ENCODE peak calls at places on chromosomes 4 and X, in five cellular contexts. One of them, this sample, is unnamed.

GRCh38 chrX:769796-770195 is 139.2 kb downstream of the SHOX start:
- DNase-seq in astrocyte of the cerebellum: no peak
- DNase-seq in astrocyte of the spinal cord: no peak
- DNase-seq in GM12865: no peak
- DNase-seq in ascending aorta: no peak
- DNase-seq in this sample: no peak

GRCh38 chrX:1323315-1323714 is 13.3 kb upstream of the IL3RA start:
- DNase-seq in astrocyte of the cerebellum: no peak
- DNase-seq in astrocyte of the spinal cord: no peak
- DNase-seq in ascending aorta: no peak
- DNase-seq in GM12865: peak
- DNase-seq in this sample: no peak

GRCh38 chr4:87228561-87228860 is 8.1 kb upstream of the KLHL8 start:
- DNase-seq in astrocyte of the cerebellum: no peak
- DNase-seq in ascending aorta: no peak
- DNase-seq in astrocyte of the spinal cord: no peak
- DNase-seq in GM12865: no peak
- DNase-seq in this sample: no peak

GRCh38 chr4:88021824-88022223 is 14.4 kb downstream of the PKD2 start:
- DNase-seq in astrocyte of the cerebellum: no peak
- DNase-seq in astrocyte of the spinal cord: no peak
- DNase-seq in GM12865: no peak
- DNase-seq in ascending aorta: no peak
- DNase-seq in this sample: peak

GRCh38 chr4:6773616-6774540 is 8.6 kb upstream of the KIAA0232 start:
- DNase-seq in GM12865: no peak
- DNase-seq in astrocyte of the spinal cord: no peak
- DNase-seq in ascending aorta: no peak
- DNase-seq in astrocyte of the cerebellum: no peak
- DNase-seq in this sample: no peak

GRCh38 chr4:36267491-36268254 is 13.7 kb upstream of the DTHD1 start:
- DNase-seq in GM12865: no peak
- DNase-seq in ascending aorta: no peak
- DNase-seq in astrocyte of the cerebellum: no peak
- DNase-seq in astrocyte of the spinal cord: no peak
- DNase-seq in this sample: no peak

GRCh38 chrX:1072637-1073377 is 139.6 kb downstream of the CRLF2 start:
- DNase-seq in astrocyte of the spinal cord: no peak
- DNase-seq in astrocyte of the cerebellum: no peak
- DNase-seq in GM12865: no peak
- DNase-seq in ascending aorta: no peak
- DNase-seq in this sample: no peak

GRCh38 chrX:1178580-1179057 is 33.8 kb downstream of the CRLF2 start:
- DNase-seq in GM12865: no peak
- DNase-seq in ascending aorta: no peak
- DNase-seq in astrocyte of the spinal cord: no peak
- DNase-seq in astrocyte of the cerebellum: no peak
- DNase-seq in this sample: no peak

GRCh38 chr4:108601096-108601495 is 19.3 kb upstream of the RPL34 start:
- DNase-seq in astrocyte of the cerebellum: no peak
- DNase-seq in ascending aorta: no peak
- DNase-seq in astrocyte of the spinal cord: no peak
- DNase-seq in GM12865: no peak
- DNase-seq in this sample: no peak

GRCh38 chr4:73311428-73311827 is 52.8 kb upstream of the ANKRD17 start:
- DNase-seq in GM12865: peak
- DNase-seq in astrocyte of the cerebellum: peak
- DNase-seq in ascending aorta: no peak
- DNase-seq in astrocyte of the spinal cord: peak
- DNase-seq in this sample: no peak

GRCh38 chr4:74109116-74109791 is 10.3 kb upstream of the CXCL2 start:
- DNase-seq in astrocyte of the spinal cord: peak
- DNase-seq in astrocyte of the cerebellum: peak
- DNase-seq in ascending aorta: no peak
- DNase-seq in GM12865: no peak
- DNase-seq in this sample: peak

GRCh38 chrX:66035667-66036066 is 4.2 kb downstream of the VSIG4 start:
- DNase-seq in astrocyte of the cerebellum: no peak
- DNase-seq in astrocyte of the spinal cord: no peak
- DNase-seq in GM12865: no peak
- DNase-seq in ascending aorta: no peak
- DNase-seq in this sample: no peak

GRCh38 chr4:15354790-15355418 is 72.9 kb upstream of the C1QTNF7 start:
- DNase-seq in astrocyte of the cerebellum: no peak
- DNase-seq in ascending aorta: no peak
- DNase-seq in GM12865: no peak
- DNase-seq in astrocyte of the spinal cord: no peak
- DNase-seq in this sample: no peak

GRCh38 chrX:63561425-63561824 is 210.3 kb upstream of the SPIN4 start:
- DNase-seq in astrocyte of the spinal cord: no peak
- DNase-seq in GM12865: peak
- DNase-seq in ascending aorta: no peak
- DNase-seq in astrocyte of the cerebellum: no peak
- DNase-seq in this sample: peak

GRCh38 chr4:4323705-4324534 is 33.9 kb downstream of the ZBTB49 start:
- DNase-seq in ascending aorta: peak
- DNase-seq in GM12865: no peak
- DNase-seq in astrocyte of the cerebellum: no peak
- DNase-seq in astrocyte of the spinal cord: no peak
- DNase-seq in this sample: no peak

GRCh38 chrX:88613338-88613737 is 133.7 kb upstream of the CPXCR1 start:
- DNase-seq in astrocyte of the cerebellum: no peak
- DNase-seq in ascending aorta: no peak
- DNase-seq in astrocyte of the spinal cord: no peak
- DNase-seq in GM12865: no peak
- DNase-seq in this sample: no peak

GRCh38 chr4:26289421-26289820 is 31.4 kb upstream of the RBPJ start:
- DNase-seq in GM12865: no peak
- DNase-seq in astrocyte of the cerebellum: no peak
- DNase-seq in ascending aorta: no peak
- DNase-seq in astrocyte of the spinal cord: no peak
- DNase-seq in this sample: no peak

GRCh38 chr4:176538217-176538925 is 218.6 kb downstream of the SPCS3 start:
- DNase-seq in astrocyte of the spinal cord: peak
- DNase-seq in astrocyte of the cerebellum: peak
- DNase-seq in GM12865: no peak
- DNase-seq in ascending aorta: no peak
- DNase-seq in this sample: no peak

DNA sequence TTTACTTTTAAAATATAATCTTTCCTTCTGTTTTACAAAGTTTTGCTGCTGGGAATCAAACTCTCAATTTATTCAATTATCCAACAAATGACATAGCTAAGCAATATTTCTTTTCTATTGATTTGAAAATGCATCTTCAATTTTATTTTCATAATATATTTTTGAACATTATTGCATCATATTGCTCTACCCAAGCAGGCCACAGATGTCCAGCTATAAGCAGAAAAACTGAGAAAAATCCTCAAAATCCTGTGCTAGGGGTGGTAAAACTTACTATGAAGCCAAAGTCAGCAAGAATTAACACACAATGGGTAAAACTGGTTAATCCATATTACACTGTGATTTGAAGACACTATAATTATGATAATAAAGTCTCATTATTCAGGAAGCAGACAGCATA is 5.0 kb downstream of the TIFA start:
- DNase-seq in GM12865: no peak
- DNase-seq in ascending aorta: no peak
- DNase-seq in astrocyte of the spinal cord: no peak
- DNase-seq in astrocyte of the cerebellum: no peak
- DNase-seq in this sample: no peak
- H3K4me3 ChIP-seq in GM12865: peak
- H3K4me3 ChIP-seq in ascending aorta: no peak
- H3K4me3 ChIP-seq in astrocyte of the spinal cord: no peak
- H3K4me3 ChIP-seq in astrocyte of the cerebellum: no peak
- H3K4me3 ChIP-seq in this sample: no peak

GRCh38 chr4:101970555-101970954 is 180.0 kb downstream of the BANK1 start:
- DNase-seq in astrocyte of the cerebellum: no peak
- DNase-seq in astrocyte of the spinal cord: no peak
- DNase-seq in GM12865: no peak
- DNase-seq in ascending aorta: no peak
- DNase-seq in this sample: no peak

GRCh38 chr4:101972791-101973190 is 182.3 kb downstream of the BANK1 start:
- DNase-seq in ascending aorta: no peak
- DNase-seq in GM12865: no peak
- DNase-seq in astrocyte of the cerebellum: no peak
- DNase-seq in astrocyte of the spinal cord: no peak
- DNase-seq in this sample: no peak

GRCh38 chr4:101977096-101977495 is 186.6 kb downstream of the BANK1 start:
- DNase-seq in GM12865: no peak
- DNase-seq in astrocyte of the cerebellum: peak
- DNase-seq in ascending aorta: no peak
- DNase-seq in astrocyte of the spinal cord: peak
- DNase-seq in this sample: peak

GRCh38 chr4:101969965-101970364 is 179.4 kb downstream of the BANK1 start:
- DNase-seq in ascending aorta: no peak
- DNase-seq in astrocyte of the cerebellum: no peak
- DNase-seq in astrocyte of the spinal cord: no peak
- DNase-seq in GM12865: no peak
- DNase-seq in this sample: no peak

DNA sequence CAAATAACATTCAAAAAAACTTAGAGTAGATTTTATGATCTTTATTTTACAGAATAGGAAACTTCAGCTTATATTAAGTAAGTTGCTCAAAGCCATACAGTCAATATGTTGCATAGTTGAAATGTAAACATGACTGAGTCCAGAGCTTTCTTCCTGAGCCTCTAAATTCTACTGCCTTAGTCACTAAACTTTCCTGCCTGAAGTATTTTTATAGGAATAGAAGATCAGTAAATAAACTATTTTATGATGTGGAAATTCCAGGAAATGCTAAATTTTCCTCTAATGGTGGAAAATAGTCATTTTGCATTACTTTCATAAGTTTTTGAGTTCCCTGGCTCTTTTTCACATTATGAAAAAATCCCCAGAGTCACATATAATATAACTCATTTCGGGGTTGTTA is 182.8 kb downstream of the BANK1 start:
- DNase-seq in astrocyte of the spinal cord: no peak
- DNase-seq in GM12865: no peak
- DNase-seq in ascending aorta: no peak
- DNase-seq in astrocyte of the cerebellum: no peak
- DNase-seq in this sample: no peak
- H3K4me3 ChIP-seq in astrocyte of the spinal cord: no peak
- H3K4me3 ChIP-seq in GM12865: no peak
- H3K4me3 ChIP-seq in ascending aorta: no peak
- H3K4me3 ChIP-seq in astrocyte of the cerebellum: no peak
- H3K4me3 ChIP-seq in this sample: no peak

GRCh38 chr4:180926277-180926676 is 1316.9 kb upstream of the TENM3 start:
- DNase-seq in astrocyte of the spinal cord: no peak
- DNase-seq in ascending aorta: no peak
- DNase-seq in GM12865: no peak
- DNase-seq in astrocyte of the cerebellum: no peak
- DNase-seq in this sample: no peak

GRCh38 chr4:180925800-180926199 is 1317.4 kb upstream of the TENM3 start:
- DNase-seq in GM12865: no peak
- DNase-seq in astrocyte of the spinal cord: peak
- DNase-seq in astrocyte of the cerebellum: no peak
- DNase-seq in ascending aorta: no peak
- DNase-seq in this sample: no peak

DNA sequence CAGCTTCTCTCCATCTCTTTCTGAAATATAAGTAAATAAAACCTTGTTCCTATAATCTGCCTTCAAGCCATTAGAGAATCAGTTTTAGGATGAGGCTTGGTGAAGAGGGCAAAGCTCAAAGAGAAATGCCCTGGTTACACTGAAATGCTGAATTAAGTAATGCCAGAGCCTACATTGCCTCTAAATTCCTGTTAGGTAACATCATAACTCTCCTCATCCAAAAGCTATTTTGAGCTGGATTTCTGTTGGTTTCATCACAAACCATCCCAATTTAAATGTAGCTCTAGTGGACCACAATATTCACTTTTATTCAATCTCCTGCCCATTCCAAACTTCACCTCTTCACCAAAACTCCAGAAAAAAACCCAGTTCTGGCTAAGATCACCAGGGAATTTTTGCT is 1319.7 kb upstream of the TENM3 start:
- DNase-seq in ascending aorta: no peak
- DNase-seq in astrocyte of the cerebellum: no peak
- DNase-seq in astrocyte of the spinal cord: peak
- DNase-seq in GM12865: no peak
- DNase-seq in this sample: no peak
- H3K4me3 ChIP-seq in ascending aorta: no peak
- H3K4me3 ChIP-seq in astrocyte of the cerebellum: no peak
- H3K4me3 ChIP-seq in astrocyte of the spinal cord: no peak
- H3K4me3 ChIP-seq in GM12865: no peak
- H3K4me3 ChIP-seq in this sample: no peak

GRCh38 chrX:10773318-10773717 is 152.9 kb upstream of the MID1 start:
- DNase-seq in astrocyte of the spinal cord: no peak
- DNase-seq in GM12865: no peak
- DNase-seq in ascending aorta: no peak
- DNase-seq in astrocyte of the cerebellum: no peak
- DNase-seq in this sample: no peak

GRCh38 chrX:10769696-10770619 is 149.6 kb upstream of the MID1 start:
- DNase-seq in GM12865: no peak
- DNase-seq in astrocyte of the spinal cord: peak
- DNase-seq in ascending aorta: no peak
- DNase-seq in astrocyte of the cerebellum: no peak
- DNase-seq in this sample: no peak

DNA sequence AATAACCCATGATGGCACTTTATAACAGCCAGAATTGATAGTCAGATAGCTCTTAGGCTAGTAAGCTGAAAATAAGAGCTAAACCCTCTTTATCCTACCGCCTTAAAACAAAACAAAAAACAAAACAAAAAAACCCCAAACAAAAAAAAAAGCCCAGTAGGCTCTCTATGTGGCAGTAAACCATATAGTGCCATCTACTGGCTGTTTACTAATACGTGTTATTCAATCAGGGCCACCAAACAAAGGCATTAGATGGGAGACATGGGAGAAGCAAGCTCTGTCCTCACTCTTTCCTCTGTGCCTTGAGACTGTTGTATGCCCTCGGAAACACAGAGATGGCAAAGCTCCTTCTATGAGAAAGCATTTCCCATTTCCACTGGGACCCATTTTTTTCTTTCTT is 148.8 kb upstream of the MID1 start:
- DNase-seq in GM12865: peak
- DNase-seq in astrocyte of the spinal cord: peak
- DNase-seq in astrocyte of the cerebellum: no peak
- DNase-seq in ascending aorta: no peak
- DNase-seq in this sample: no peak
- H3K4me3 ChIP-seq in GM12865: no peak
- H3K4me3 ChIP-seq in astrocyte of the spinal cord: no peak
- H3K4me3 ChIP-seq in astrocyte of the cerebellum: no peak
- H3K4me3 ChIP-seq in ascending aorta: no peak
- H3K4me3 ChIP-seq in this sample: peak